ENCODE peak calls at places on chromosomes 7 and 10, in five cellular contexts. One of them, this sample, is unnamed.
A peak's percentile ranks its signal among the peaks of the same experiment; 100 is the strongest.

GRCh38 chr7:45324683-45325237 is 167.2 kb downstream of the RAMP3 start:
- DNase-seq in heart left ventricle: no peak
- DNase-seq in A549: no peak
- DNase-seq in esophagus squamous epithelium: no peak
- DNase-seq in IMR-90: no peak
- DNase-seq in this sample: no peak

GRCh38 chr10:87585565-87586514 is 73.8 kb upstream of the PAPSS2 start:
- DNase-seq in heart left ventricle: no peak
- DNase-seq in esophagus squamous epithelium: no peak
- DNase-seq in A549: peak; percentile 17
- DNase-seq in IMR-90: peak; percentile 58
- DNase-seq in this sample: peak; percentile 15

GRCh38 chr10:103861501-103861900 is 6.1 kb upstream of the SH3PXD2A start:
- DNase-seq in IMR-90: peak; percentile 84
- DNase-seq in esophagus squamous epithelium: no peak
- DNase-seq in heart left ventricle: no peak
- DNase-seq in A549: no peak
- DNase-seq in this sample: no peak

GRCh38 chr7:47991270-47991669 is 11.9 kb upstream of the HUS1 start:
- DNase-seq in esophagus squamous epithelium: no peak
- DNase-seq in IMR-90: no peak
- DNase-seq in A549: no peak
- DNase-seq in heart left ventricle: no peak
- DNase-seq in this sample: no peak

GRCh38 chr7:96075510-96076349 is 246.2 kb downstream of the SLC25A13 start:
- DNase-seq in IMR-90: peak; percentile 56
- DNase-seq in heart left ventricle: peak; percentile 73
- DNase-seq in A549: peak; percentile 74
- DNase-seq in esophagus squamous epithelium: no peak
- DNase-seq in this sample: peak; percentile 54

GRCh38 chr7:132084776-132085388 is 491.4 kb downstream of the PLXNA4 start:
- DNase-seq in esophagus squamous epithelium: no peak
- DNase-seq in heart left ventricle: no peak
- DNase-seq in IMR-90: peak; percentile 11
- DNase-seq in A549: no peak
- DNase-seq in this sample: no peak

GRCh38 chr7:36277247-36277542 is 112.5 kb upstream of the ANLN start:
- DNase-seq in esophagus squamous epithelium: no peak
- DNase-seq in heart left ventricle: no peak
- DNase-seq in IMR-90: no peak
- DNase-seq in A549: no peak
- DNase-seq in this sample: no peak

GRCh38 chr10:86941426-86941825 is 16.0 kb downstream of the MMRN2 start:
- DNase-seq in IMR-90: no peak
- DNase-seq in A549: no peak
- DNase-seq in esophagus squamous epithelium: no peak
- DNase-seq in heart left ventricle: no peak
- DNase-seq in this sample: no peak

GRCh38 chr7:157501576-157501975 is 164.8 kb downstream of the DNAJB6 start:
- DNase-seq in A549: no peak
- DNase-seq in IMR-90: no peak
- DNase-seq in esophagus squamous epithelium: no peak
- DNase-seq in heart left ventricle: no peak
- DNase-seq in this sample: no peak

GRCh38 chr7:44603208-44603607 is 3.2 kb upstream of the OGDH start:
- DNase-seq in A549: no peak
- DNase-seq in heart left ventricle: no peak
- DNase-seq in esophagus squamous epithelium: no peak
- DNase-seq in IMR-90: no peak
- DNase-seq in this sample: no peak

GRCh38 chr7:70133291-70133690 is 535.0 kb downstream of the AUTS2 start:
- DNase-seq in A549: no peak
- DNase-seq in esophagus squamous epithelium: no peak
- DNase-seq in IMR-90: no peak
- DNase-seq in heart left ventricle: no peak
- DNase-seq in this sample: no peak

GRCh38 chr10:119807960-119808697 is 64.5 kb downstream of the MCMBP start:
- DNase-seq in esophagus squamous epithelium: no peak
- DNase-seq in A549: no peak
- DNase-seq in IMR-90: peak; percentile 93
- DNase-seq in heart left ventricle: no peak
- DNase-seq in this sample: no peak

GRCh38 chr7:159012353-159013069 is 132.2 kb downstream of the VIPR2 start:
- DNase-seq in esophagus squamous epithelium: no peak
- DNase-seq in IMR-90: no peak
- DNase-seq in A549: no peak
- DNase-seq in heart left ventricle: peak; percentile 82
- DNase-seq in this sample: no peak

GRCh38 chr10:110932505-110933180 is 13.2 kb downstream of the SHOC2 start:
- DNase-seq in A549: no peak
- DNase-seq in esophagus squamous epithelium: no peak
- DNase-seq in IMR-90: no peak
- DNase-seq in heart left ventricle: no peak
- DNase-seq in this sample: no peak

GRCh38 chr10:69269761-69270160 is 8.5 kb upstream of the HK1 start:
- DNase-seq in esophagus squamous epithelium: no peak
- DNase-seq in heart left ventricle: no peak
- DNase-seq in A549: no peak
- DNase-seq in IMR-90: peak; percentile 17
- DNase-seq in this sample: no peak

GRCh38 chr7:147547252-147547897 is 1043.2 kb upstream of the C7orf33 start:
- DNase-seq in esophagus squamous epithelium: no peak
- DNase-seq in A549: no peak
- DNase-seq in heart left ventricle: no peak
- DNase-seq in IMR-90: peak; percentile 9
- DNase-seq in this sample: peak; percentile 53

GRCh38 chr7:131249483-131249882 is 78.2 kb upstream of the MKLN1 start:
- DNase-seq in A549: no peak
- DNase-seq in IMR-90: no peak
- DNase-seq in heart left ventricle: no peak
- DNase-seq in esophagus squamous epithelium: no peak
- DNase-seq in this sample: no peak

GRCh38 chr10:61447127-61447526 is 6.1 kb downstream of the TMEM26 start:
- DNase-seq in heart left ventricle: no peak
- DNase-seq in esophagus squamous epithelium: no peak
- DNase-seq in IMR-90: peak; percentile 36
- DNase-seq in A549: no peak
- DNase-seq in this sample: no peak

GRCh38 chr10:78259394-78259793 is 225.7 kb downstream of the RPS24 start:
- DNase-seq in IMR-90: no peak
- DNase-seq in heart left ventricle: no peak
- DNase-seq in esophagus squamous epithelium: no peak
- DNase-seq in A549: no peak
- DNase-seq in this sample: no peak

GRCh38 chr7:25385731-25386136 is 157.4 kb upstream of the NPVF start:
- DNase-seq in IMR-90: no peak
- DNase-seq in A549: no peak
- DNase-seq in heart left ventricle: no peak
- DNase-seq in esophagus squamous epithelium: no peak
- DNase-seq in this sample: no peak

GRCh38 chr10:75091173-75091572 is 20.3 kb upstream of the SAMD8 start:
- DNase-seq in heart left ventricle: no peak
- DNase-seq in esophagus squamous epithelium: no peak
- DNase-seq in IMR-90: no peak
- DNase-seq in A549: no peak
- DNase-seq in this sample: no peak

GRCh38 chr7:14988941-14989340 is 86.4 kb upstream of the DGKB start:
- DNase-seq in esophagus squamous epithelium: no peak
- DNase-seq in IMR-90: no peak
- DNase-seq in A549: no peak
- DNase-seq in heart left ventricle: no peak
- DNase-seq in this sample: no peak

GRCh38 chr7:94069154-94069739 is 65.1 kb upstream of the BET1 start:
- DNase-seq in IMR-90: peak; percentile 49
- DNase-seq in esophagus squamous epithelium: no peak
- DNase-seq in A549: no peak
- DNase-seq in heart left ventricle: no peak
- DNase-seq in this sample: no peak

GRCh38 chr7:155852426-155853301 is 40.4 kb upstream of the SHH start:
- DNase-seq in heart left ventricle: peak; percentile 11
- DNase-seq in esophagus squamous epithelium: no peak
- DNase-seq in A549: no peak
- DNase-seq in IMR-90: no peak
- DNase-seq in this sample: no peak

GRCh38 chr7:158096582-158096981 is 491.0 kb downstream of the PTPRN2 start:
- DNase-seq in IMR-90: no peak
- DNase-seq in A549: no peak
- DNase-seq in heart left ventricle: no peak
- DNase-seq in esophagus squamous epithelium: no peak
- DNase-seq in this sample: no peak

GRCh38 chr7:4613855-4614548 is 68.1 kb upstream of the FOXK1 start:
- DNase-seq in esophagus squamous epithelium: no peak
- DNase-seq in A549: no peak
- DNase-seq in heart left ventricle: peak; percentile 49
- DNase-seq in IMR-90: peak; percentile 75
- DNase-seq in this sample: no peak

GRCh38 chr10:88232029-88232895 is 350.9 kb downstream of the RNLS start:
- DNase-seq in A549: no peak
- DNase-seq in heart left ventricle: peak; percentile 85
- DNase-seq in IMR-90: no peak
- DNase-seq in esophagus squamous epithelium: no peak
- DNase-seq in this sample: no peak

GRCh38 chr7:115260381-115260780 is 338.5 kb downstream of the MDFIC start:
- DNase-seq in esophagus squamous epithelium: no peak
- DNase-seq in heart left ventricle: no peak
- DNase-seq in IMR-90: peak; percentile 51
- DNase-seq in A549: no peak
- DNase-seq in this sample: no peak

GRCh38 chr7:901388-902154 is 25.2 kb downstream of the GET4 start:
- DNase-seq in heart left ventricle: peak; percentile 87
- DNase-seq in IMR-90: peak; percentile 82
- DNase-seq in A549: peak; percentile 79
- DNase-seq in esophagus squamous epithelium: no peak
- DNase-seq in this sample: peak; percentile 93
- TF ChIP-seq POLR2A in heart left ventricle: no peak
- TF ChIP-seq POLR2A in IMR-90: no peak
- TF ChIP-seq POLR2A in A549: no peak
- TF ChIP-seq POLR2A in esophagus squamous epithelium: no peak
- TF ChIP-seq POLR2A in this sample: no peak

GRCh38 chr10:102040721-102041120 is 15.3 kb downstream of the ARMH3 start:
- DNase-seq in heart left ventricle: no peak
- DNase-seq in IMR-90: no peak
- DNase-seq in esophagus squamous epithelium: no peak
- DNase-seq in A549: no peak
- DNase-seq in this sample: no peak
- TF ChIP-seq POLR2A in heart left ventricle: no peak
- TF ChIP-seq POLR2A in IMR-90: no peak
- TF ChIP-seq POLR2A in esophagus squamous epithelium: no peak
- TF ChIP-seq POLR2A in A549: no peak
- TF ChIP-seq POLR2A in this sample: no peak

DNA sequence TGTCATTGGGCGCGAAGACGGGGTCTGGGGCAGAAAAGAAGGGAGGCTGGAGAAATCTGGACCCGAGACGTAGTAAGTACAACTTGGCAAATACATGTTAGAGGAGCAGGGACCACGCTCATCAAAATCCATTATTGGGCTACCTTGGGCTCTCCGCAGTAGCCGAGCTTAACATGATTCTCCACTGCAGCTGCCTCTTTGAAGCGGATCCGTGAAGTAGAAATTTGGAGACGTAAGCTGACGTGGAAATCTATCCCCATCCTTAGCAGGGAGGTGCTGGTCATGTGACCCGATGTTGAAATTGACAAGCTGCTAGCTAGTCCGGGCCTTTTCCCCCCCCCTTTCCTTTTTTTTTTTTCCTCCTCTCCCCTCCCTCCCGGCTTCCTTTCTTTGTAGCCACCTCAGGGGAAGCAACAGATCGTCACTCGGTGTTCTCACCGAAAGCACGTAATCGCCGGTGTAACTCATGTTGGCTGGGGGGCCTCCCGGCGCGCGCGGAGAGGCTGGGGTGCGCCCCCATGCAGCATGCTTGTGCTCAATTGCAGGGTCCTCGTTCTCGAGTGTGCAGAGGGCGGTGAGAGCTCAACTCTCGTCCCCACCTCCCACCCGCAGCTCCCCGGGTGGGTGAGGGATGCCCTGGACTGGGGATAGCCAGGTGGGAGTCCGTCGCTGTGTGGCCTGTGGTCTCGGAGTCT is at the start of gene HOXA11:
- DNase-seq in esophagus squamous epithelium: no peak
- DNase-seq in heart left ventricle: peak; percentile 55
- DNase-seq in IMR-90: peak; percentile 20
- DNase-seq in A549: no peak
- DNase-seq in this sample: no peak
- TF ChIP-seq POLR2A in esophagus squamous epithelium: no peak
- TF ChIP-seq POLR2A in heart left ventricle: no peak
- TF ChIP-seq POLR2A in IMR-90: no peak
- TF ChIP-seq POLR2A in A549: no peak
- TF ChIP-seq POLR2A in this sample: no peak

GRCh38 chr10:49539320-49539885 is 482 bp upstream of the ERCC6 start:
- DNase-seq in heart left ventricle: peak; percentile 75
- DNase-seq in IMR-90: peak; percentile 52
- DNase-seq in esophagus squamous epithelium: no peak
- DNase-seq in A549: peak; percentile 47
- DNase-seq in this sample: peak; percentile 78

GRCh38 chr10:49534670-49535381 is 4.1 kb downstream of the ERCC6 start:
- DNase-seq in esophagus squamous epithelium: no peak
- DNase-seq in A549: no peak
- DNase-seq in IMR-90: peak; percentile 78
- DNase-seq in heart left ventricle: no peak
- DNase-seq in this sample: no peak

GRCh38 chr10:49541762-49542161 is 2.8 kb upstream of the ERCC6 start:
- DNase-seq in A549: no peak
- DNase-seq in esophagus squamous epithelium: no peak
- DNase-seq in heart left ventricle: no peak
- DNase-seq in IMR-90: no peak
- DNase-seq in this sample: no peak

GRCh38 chr10:49542353-49542752 is 3.4 kb upstream of the ERCC6 start:
- DNase-seq in heart left ventricle: no peak
- DNase-seq in esophagus squamous epithelium: no peak
- DNase-seq in IMR-90: no peak
- DNase-seq in A549: no peak
- DNase-seq in this sample: no peak

DNA sequence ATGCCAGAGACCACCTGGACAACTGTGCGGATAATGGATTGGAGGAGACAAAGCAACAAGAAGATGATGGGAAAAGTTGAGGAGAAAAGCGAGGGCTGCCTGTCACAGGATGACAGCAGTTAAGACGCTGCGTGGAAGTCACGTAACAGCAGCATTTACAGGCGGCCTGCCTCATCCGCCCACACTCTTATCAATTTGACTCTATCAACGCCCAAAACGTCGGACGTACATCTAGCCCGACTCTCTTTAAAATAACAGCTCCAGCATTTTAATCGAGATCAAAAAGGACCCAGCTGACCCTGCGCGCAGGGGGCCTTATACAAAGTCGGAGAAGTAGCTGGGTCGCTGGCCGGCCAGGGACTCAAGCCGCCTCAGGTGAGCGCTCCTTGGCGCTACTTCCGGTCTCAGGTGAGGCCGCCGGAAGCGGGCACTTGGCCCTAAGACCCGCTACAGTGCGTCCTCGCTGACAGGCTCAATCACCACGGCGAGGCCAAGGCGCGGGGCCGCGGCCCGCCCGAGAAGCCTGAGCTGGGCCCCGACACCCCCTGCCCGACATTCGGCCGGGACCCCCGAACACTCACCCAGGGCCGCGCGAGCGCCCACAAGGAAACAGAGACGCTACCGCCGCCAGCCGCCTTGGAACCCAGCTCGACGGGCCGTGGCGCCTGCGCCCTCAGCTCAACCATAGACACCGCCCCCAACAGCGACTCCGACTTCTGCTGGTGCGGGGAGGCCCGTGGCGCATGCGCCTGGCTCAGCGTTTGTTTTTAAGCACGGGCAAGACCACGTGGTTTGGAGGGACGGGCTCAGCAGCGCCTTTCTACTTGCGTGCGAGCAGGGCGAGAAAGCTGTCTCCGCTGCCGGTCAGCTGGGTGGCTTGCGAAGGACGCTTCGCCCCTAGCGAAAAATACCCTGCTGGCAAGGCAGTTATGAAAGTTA is at the start of gene ERCC6:
- DNase-seq in heart left ventricle: peak; percentile 99
- DNase-seq in A549: peak; percentile 99
- DNase-seq in esophagus squamous epithelium: peak; percentile 85
- DNase-seq in IMR-90: peak; percentile 98
- DNase-seq in this sample: peak; percentile 98
- TF ChIP-seq POLR2A in heart left ventricle: peak; percentile 76
- TF ChIP-seq POLR2A in A549: peak; percentile 76
- TF ChIP-seq POLR2A in esophagus squamous epithelium: no peak
- TF ChIP-seq POLR2A in IMR-90: peak; percentile 84
- TF ChIP-seq POLR2A in this sample: peak; percentile 78